ENCODE peak calls at places on chromosomes 12 and 14, in six cellular contexts. One of them, this sample, is unnamed.

GRCh38 chr14:71250791-71251190 is 343.5 kb downstream of the PCNX1 start:
- DNase-seq in upper lobe of left lung: no peak
- DNase-seq in Peyer's patch: no peak
- DNase-seq in HCT116: no peak
- DNase-seq in stomach: no peak
- DNase-seq in CD8-positive, alpha-beta memory T cell: no peak
- DNase-seq in this sample: no peak

GRCh38 chr12:93442411-93443340 is 929 bp upstream of the UBE2N start:
- DNase-seq in upper lobe of left lung: no peak
- DNase-seq in Peyer's patch: no peak
- DNase-seq in HCT116: no peak
- DNase-seq in stomach: no peak
- DNase-seq in CD8-positive, alpha-beta memory T cell: no peak
- DNase-seq in this sample: no peak

GRCh38 chr14:85444685-85445084 is 85.3 kb upstream of the FLRT2 start:
- DNase-seq in upper lobe of left lung: peak; percentile 31
- DNase-seq in Peyer's patch: no peak
- DNase-seq in HCT116: no peak
- DNase-seq in stomach: no peak
- DNase-seq in CD8-positive, alpha-beta memory T cell: no peak
- DNase-seq in this sample: no peak

GRCh38 chr14:35821546-35822411 is 4.4 kb upstream of the BRMS1L start:
- DNase-seq in upper lobe of left lung: no peak
- DNase-seq in Peyer's patch: no peak
- DNase-seq in HCT116: peak; percentile 53
- DNase-seq in stomach: no peak
- DNase-seq in CD8-positive, alpha-beta memory T cell: no peak
- DNase-seq in this sample: no peak

GRCh38 chr12:121637231-121637914 is 11.0 kb downstream of the ORAI1 start:
- DNase-seq in upper lobe of left lung: peak; percentile 74
- DNase-seq in Peyer's patch: no peak
- DNase-seq in HCT116: no peak
- DNase-seq in stomach: peak; percentile 40
- DNase-seq in CD8-positive, alpha-beta memory T cell: peak; percentile 61
- DNase-seq in this sample: no peak

GRCh38 chr12:95766356-95767019 is 24.1 kb downstream of the NTN4 start:
- DNase-seq in upper lobe of left lung: no peak
- DNase-seq in Peyer's patch: no peak
- DNase-seq in HCT116: no peak
- DNase-seq in stomach: no peak
- DNase-seq in CD8-positive, alpha-beta memory T cell: no peak
- DNase-seq in this sample: no peak

GRCh38 chr12:110234197-110235154 is 46.6 kb upstream of the ATP2A2 start:
- DNase-seq in upper lobe of left lung: no peak
- DNase-seq in Peyer's patch: no peak
- DNase-seq in HCT116: no peak
- DNase-seq in stomach: no peak
- DNase-seq in CD8-positive, alpha-beta memory T cell: no peak
- DNase-seq in this sample: no peak

GRCh38 chr12:92170050-92170449 is 24.4 kb upstream of the BTG1 start:
- DNase-seq in upper lobe of left lung: no peak
- DNase-seq in Peyer's patch: no peak
- DNase-seq in HCT116: no peak
- DNase-seq in stomach: no peak
- DNase-seq in CD8-positive, alpha-beta memory T cell: no peak
- DNase-seq in this sample: no peak

GRCh38 chr12:76556373-76556772 is 3.2 kb downstream of the OSBPL8 start:
- DNase-seq in upper lobe of left lung: no peak
- DNase-seq in Peyer's patch: no peak
- DNase-seq in HCT116: no peak
- DNase-seq in stomach: no peak
- DNase-seq in CD8-positive, alpha-beta memory T cell: peak; percentile 15
- DNase-seq in this sample: no peak

GRCh38 chr12:39383064-39383552 is 59.8 kb downstream of the KIF21A start:
- DNase-seq in upper lobe of left lung: no peak
- DNase-seq in Peyer's patch: no peak
- DNase-seq in HCT116: no peak
- DNase-seq in stomach: no peak
- DNase-seq in CD8-positive, alpha-beta memory T cell: no peak
- DNase-seq in this sample: no peak

GRCh38 chr12:524167-524951 is 64.6 kb downstream of the B4GALNT3 start:
- DNase-seq in upper lobe of left lung: no peak
- DNase-seq in Peyer's patch: no peak
- DNase-seq in HCT116: no peak
- DNase-seq in stomach: peak; percentile 65
- DNase-seq in CD8-positive, alpha-beta memory T cell: no peak
- DNase-seq in this sample: no peak

GRCh38 chr12:114853003-114853529 is 169.1 kb upstream of the TBX3 start:
- DNase-seq in upper lobe of left lung: no peak
- DNase-seq in Peyer's patch: no peak
- DNase-seq in HCT116: no peak
- DNase-seq in stomach: no peak
- DNase-seq in CD8-positive, alpha-beta memory T cell: no peak
- DNase-seq in this sample: no peak

GRCh38 chr14:90319173-90319572 is 12.6 kb downstream of the NRDE2 start:
- DNase-seq in upper lobe of left lung: no peak
- DNase-seq in Peyer's patch: no peak
- DNase-seq in HCT116: no peak
- DNase-seq in stomach: no peak
- DNase-seq in CD8-positive, alpha-beta memory T cell: no peak
- DNase-seq in this sample: no peak

GRCh38 chr14:103354141-103354540 is 20.1 kb downstream of the EIF5 start:
- DNase-seq in upper lobe of left lung: no peak
- DNase-seq in Peyer's patch: no peak
- DNase-seq in HCT116: no peak
- DNase-seq in stomach: no peak
- DNase-seq in CD8-positive, alpha-beta memory T cell: no peak
- DNase-seq in this sample: no peak

GRCh38 chr12:11723993-11724392 is 74.5 kb downstream of the ETV6 start:
- DNase-seq in upper lobe of left lung: peak; percentile 40
- DNase-seq in Peyer's patch: no peak
- DNase-seq in HCT116: no peak
- DNase-seq in stomach: no peak
- DNase-seq in CD8-positive, alpha-beta memory T cell: no peak
- DNase-seq in this sample: no peak

GRCh38 chr12:15800278-15800677 is 11.1 kb upstream of the EPS8 start:
- DNase-seq in upper lobe of left lung: no peak
- DNase-seq in Peyer's patch: no peak
- DNase-seq in HCT116: no peak
- DNase-seq in stomach: no peak
- DNase-seq in CD8-positive, alpha-beta memory T cell: no peak
- DNase-seq in this sample: no peak
- H3K4me1 ChIP-seq in upper lobe of left lung: no peaks in the 10 kb centered on the region
- H3K4me1 ChIP-seq in Peyer's patch: no peaks in the 10 kb centered on the region
- H3K4me1 ChIP-seq in HCT116: peaks cover 31% of the 10 kb centered on the region
- H3K4me1 ChIP-seq in stomach: peaks cover 16% of the 10 kb centered on the region
- H3K4me1 ChIP-seq in CD8-positive, alpha-beta memory T cell: no peaks in the 10 kb centered on the region
- H3K4me1 ChIP-seq in this sample: no peaks in the 10 kb centered on the region

GRCh38 chr12:89389755-89390661 is 37.7 kb upstream of the DUSP6 start:
- DNase-seq in upper lobe of left lung: peak; percentile 45
- DNase-seq in Peyer's patch: no peak
- DNase-seq in HCT116: no peak
- DNase-seq in stomach: no peak
- DNase-seq in CD8-positive, alpha-beta memory T cell: no peak
- DNase-seq in this sample: no peak
- H3K4me1 ChIP-seq in upper lobe of left lung: peaks cover 51% of the 10 kb centered on the region
- H3K4me1 ChIP-seq in Peyer's patch: peaks cover under 1% of the 10 kb centered on the region
- H3K4me1 ChIP-seq in HCT116: no peaks in the 10 kb centered on the region
- H3K4me1 ChIP-seq in stomach: peaks cover 32% of the 10 kb centered on the region
- H3K4me1 ChIP-seq in CD8-positive, alpha-beta memory T cell: peaks cover 11% of the 10 kb centered on the region
- H3K4me1 ChIP-seq in this sample: peaks cover 21% of the 10 kb centered on the region

DNA sequence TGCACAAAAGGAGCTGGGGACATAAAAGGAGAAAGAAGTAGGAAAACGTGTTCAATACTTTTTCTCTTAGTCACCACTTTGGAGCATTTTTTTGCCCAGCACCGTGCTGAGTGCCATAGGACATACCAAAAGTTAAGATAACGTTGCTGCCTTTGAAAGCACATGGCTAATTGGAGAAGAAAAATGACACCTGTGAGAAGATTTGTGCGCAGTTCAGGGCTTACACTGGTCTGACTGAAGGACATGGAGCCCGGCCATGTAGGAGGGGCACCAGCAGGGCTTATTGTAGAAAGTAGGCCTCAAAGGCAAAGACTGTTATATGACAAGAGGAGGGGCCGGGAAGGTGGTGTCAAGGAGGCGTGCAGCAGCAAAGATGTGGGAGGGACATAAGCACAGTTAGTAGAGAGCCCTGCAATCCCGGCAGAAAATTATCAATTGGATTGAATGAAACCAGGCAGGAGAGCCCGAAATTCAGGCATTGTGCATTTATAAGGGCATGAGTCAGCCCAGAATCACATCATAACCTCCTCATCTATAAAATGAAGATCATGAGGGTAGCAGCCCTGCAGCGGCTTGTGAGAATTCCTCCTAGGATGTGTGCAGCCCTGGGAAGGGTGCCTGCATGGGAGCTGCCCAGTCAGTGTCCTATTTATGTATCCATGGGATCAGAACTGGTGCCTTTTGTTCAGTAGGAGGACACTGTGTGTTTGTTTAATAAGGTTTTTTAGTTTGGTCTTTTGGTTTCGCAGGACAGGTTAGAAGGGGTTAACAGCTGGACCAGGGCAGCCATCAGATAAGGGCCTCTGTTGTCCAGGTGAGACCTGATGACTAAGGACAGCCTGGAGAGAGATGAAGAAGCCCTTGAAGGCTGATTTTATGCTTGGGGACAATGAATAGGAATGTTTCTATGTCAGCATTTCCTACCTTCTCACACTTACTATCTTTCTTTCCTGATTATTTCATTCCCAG is 122.4 kb downstream of the GPR135 start:
- DNase-seq in upper lobe of left lung: no peak
- DNase-seq in Peyer's patch: no peak
- DNase-seq in HCT116: peak; percentile 28
- DNase-seq in stomach: no peak
- DNase-seq in CD8-positive, alpha-beta memory T cell: no peak
- DNase-seq in this sample: no peak
- H3K4me1 ChIP-seq in upper lobe of left lung: no peaks in the 10 kb centered on the region
- H3K4me1 ChIP-seq in Peyer's patch: no peaks in the 10 kb centered on the region
- H3K4me1 ChIP-seq in HCT116: peaks cover 25% of the 10 kb centered on the region
- H3K4me1 ChIP-seq in stomach: peaks cover 30% of the 10 kb centered on the region
- H3K4me1 ChIP-seq in CD8-positive, alpha-beta memory T cell: no peaks in the 10 kb centered on the region
- H3K4me1 ChIP-seq in this sample: peaks cover 23% of the 10 kb centered on the region

GRCh38 chr12:2291947-2292346 is 239.2 kb downstream of the CACNA1C start:
- DNase-seq in upper lobe of left lung: no peak
- DNase-seq in Peyer's patch: no peak
- DNase-seq in HCT116: no peak
- DNase-seq in stomach: no peak
- DNase-seq in CD8-positive, alpha-beta memory T cell: no peak
- DNase-seq in this sample: no peak

GRCh38 chr12:2290091-2290490 is 237.3 kb downstream of the CACNA1C start:
- DNase-seq in upper lobe of left lung: no peak
- DNase-seq in Peyer's patch: no peak
- DNase-seq in HCT116: no peak
- DNase-seq in stomach: no peak
- DNase-seq in CD8-positive, alpha-beta memory T cell: no peak
- DNase-seq in this sample: no peak

GRCh38 chr12:2291182-2291832 is 238.5 kb downstream of the CACNA1C start:
- DNase-seq in upper lobe of left lung: no peak
- DNase-seq in Peyer's patch: no peak
- DNase-seq in HCT116: peak; percentile 52
- DNase-seq in stomach: no peak
- DNase-seq in CD8-positive, alpha-beta memory T cell: peak; percentile 13
- DNase-seq in this sample: no peak

GRCh38 chr12:2289525-2289924 is 236.7 kb downstream of the CACNA1C start:
- DNase-seq in upper lobe of left lung: no peak
- DNase-seq in Peyer's patch: no peak
- DNase-seq in HCT116: no peak
- DNase-seq in stomach: no peak
- DNase-seq in CD8-positive, alpha-beta memory T cell: no peak
- DNase-seq in this sample: no peak

DNA sequence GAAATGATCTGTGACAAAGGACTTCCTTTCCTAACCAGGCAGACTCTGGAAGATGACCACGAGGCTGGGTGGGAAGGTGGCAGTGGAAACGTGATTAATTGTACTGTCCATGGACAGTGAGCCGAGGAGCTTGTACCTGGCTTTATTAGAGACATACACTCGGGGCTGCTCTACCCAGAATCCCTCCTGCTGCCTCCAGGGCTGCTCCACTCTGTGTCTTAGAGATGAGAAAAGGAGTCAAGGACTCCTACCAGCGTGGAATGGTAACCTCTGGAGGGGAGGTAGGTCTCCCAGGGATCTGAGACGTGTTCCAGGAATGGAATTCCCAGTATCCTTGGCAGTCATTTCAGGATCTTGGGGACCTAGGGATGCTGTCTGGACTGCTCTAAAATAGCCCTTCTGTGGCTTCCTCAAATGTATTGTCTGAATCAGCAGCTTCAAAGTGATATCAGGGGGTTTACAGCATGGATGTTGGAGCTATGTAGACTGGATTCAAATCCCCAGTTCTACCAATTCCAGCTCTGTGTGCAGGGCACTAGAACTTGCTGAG is 237.8 kb downstream of the CACNA1C start:
- DNase-seq in upper lobe of left lung: no peak
- DNase-seq in Peyer's patch: no peak
- DNase-seq in HCT116: no peak
- DNase-seq in stomach: no peak
- DNase-seq in CD8-positive, alpha-beta memory T cell: no peak
- DNase-seq in this sample: no peak
- H3K4me1 ChIP-seq in upper lobe of left lung: peaks cover 30% of the 10 kb centered on the region
- H3K4me1 ChIP-seq in Peyer's patch: no peaks in the 10 kb centered on the region
- H3K4me1 ChIP-seq in HCT116: no peaks in the 10 kb centered on the region
- H3K4me1 ChIP-seq in stomach: peaks cover 41% of the 10 kb centered on the region
- H3K4me1 ChIP-seq in CD8-positive, alpha-beta memory T cell: no peaks in the 10 kb centered on the region
- H3K4me1 ChIP-seq in this sample: peaks cover 28% of the 10 kb centered on the region

GRCh38 chr14:61341275-61342210 is 20.2 kb downstream of the PRKCH start:
- DNase-seq in upper lobe of left lung: no peak
- DNase-seq in Peyer's patch: no peak
- DNase-seq in HCT116: no peak
- DNase-seq in stomach: no peak
- DNase-seq in CD8-positive, alpha-beta memory T cell: no peak
- DNase-seq in this sample: no peak

GRCh38 chr14:61335049-61335448 is 13.7 kb downstream of the PRKCH start:
- DNase-seq in upper lobe of left lung: no peak
- DNase-seq in Peyer's patch: no peak
- DNase-seq in HCT116: no peak
- DNase-seq in stomach: no peak
- DNase-seq in CD8-positive, alpha-beta memory T cell: peak; percentile 41
- DNase-seq in this sample: no peak

GRCh38 chr14:61335876-61336275 is 14.5 kb downstream of the PRKCH start:
- DNase-seq in upper lobe of left lung: no peak
- DNase-seq in Peyer's patch: no peak
- DNase-seq in HCT116: no peak
- DNase-seq in stomach: no peak
- DNase-seq in CD8-positive, alpha-beta memory T cell: peak; percentile 70
- DNase-seq in this sample: no peak

GRCh38 chr14:61337893-61338292 is 16.5 kb downstream of the PRKCH start:
- DNase-seq in upper lobe of left lung: peak; percentile 38
- DNase-seq in Peyer's patch: no peak
- DNase-seq in HCT116: no peak
- DNase-seq in stomach: peak; percentile 29
- DNase-seq in CD8-positive, alpha-beta memory T cell: peak; percentile 88
- DNase-seq in this sample: no peak

DNA sequence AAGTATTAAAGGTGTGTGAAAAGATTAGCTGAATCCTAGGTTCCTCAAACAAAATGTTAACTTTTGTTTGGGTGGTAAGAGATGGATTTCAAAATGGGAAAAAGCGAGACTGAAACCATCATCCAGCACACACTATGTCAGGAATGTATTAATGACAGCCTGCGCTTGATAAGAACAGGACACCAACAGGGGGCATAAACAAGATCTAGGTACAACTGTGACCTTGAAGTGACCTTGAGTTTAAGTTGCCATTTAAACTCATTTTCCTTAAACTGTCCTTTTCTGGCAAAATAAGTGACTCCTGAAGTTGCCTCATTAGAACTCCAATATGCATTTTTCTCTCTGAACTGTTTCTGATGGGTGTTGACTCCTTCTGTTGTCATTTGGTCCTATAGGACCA is 17.1 kb downstream of the PRKCH start:
- DNase-seq in upper lobe of left lung: no peak
- DNase-seq in Peyer's patch: no peak
- DNase-seq in HCT116: no peak
- DNase-seq in stomach: no peak
- DNase-seq in CD8-positive, alpha-beta memory T cell: no peak
- DNase-seq in this sample: no peak
- H3K4me1 ChIP-seq in upper lobe of left lung: peaks cover 44% of the 10 kb centered on the region
- H3K4me1 ChIP-seq in Peyer's patch: peaks cover 5% of the 10 kb centered on the region
- H3K4me1 ChIP-seq in HCT116: peaks cover 9% of the 10 kb centered on the region
- H3K4me1 ChIP-seq in stomach: no peaks in the 10 kb centered on the region
- H3K4me1 ChIP-seq in CD8-positive, alpha-beta memory T cell: peaks cover 89% of the 10 kb centered on the region
- H3K4me1 ChIP-seq in this sample: peaks cover 30% of the 10 kb centered on the region